ENCODE peak calls at places on chromosomes 16 and 17, in eight cellular contexts. One of them, this sample, is unnamed.
A peak's percentile ranks its signal among the peaks of the same experiment; 100 is the strongest.

GRCh38 chr16:70391881-70392481 is 45.3 kb downstream of the DDX19A start:
- DNase-seq in left lung: no peak
- DNase-seq in MCF 10A: peak; percentile 78
- DNase-seq in right lobe of liver: no peak
- DNase-seq in T-helper 1 cell: no peak
- DNase-seq in activated naive CD8-positive, alpha-beta T cell treated with anti-CD3 and anti-CD28 coated beads, Interleukin-2, amount 50 U/mL, for 16 hours: no peak
- DNase-seq in germinal center: no peak
- DNase-seq in stimulated activated CD8-positive, alpha-beta memory T cell treated with anti-CD3 and anti-CD28 coated beads, Interleukin-15, amount 100 ng/mL, for 1 hour: no peak
- DNase-seq in this sample: no peak

GRCh38 chr16:56101480-56101879 is 89.8 kb upstream of the GNAO1 start:
- DNase-seq in left lung: no peak
- DNase-seq in MCF 10A: no peak
- DNase-seq in right lobe of liver: no peak
- DNase-seq in T-helper 1 cell: no peak
- DNase-seq in activated naive CD8-positive, alpha-beta T cell treated with anti-CD3 and anti-CD28 coated beads, Interleukin-2, amount 50 U/mL, for 16 hours: no peak
- DNase-seq in germinal center: no peak
- DNase-seq in stimulated activated CD8-positive, alpha-beta memory T cell treated with anti-CD3 and anti-CD28 coated beads, Interleukin-15, amount 100 ng/mL, for 1 hour: no peak
- DNase-seq in this sample: no peak

GRCh38 chr17:81393684-81394376 is 1.4 kb upstream of the BAHCC1 start:
- DNase-seq in left lung: peak; percentile 100
- DNase-seq in MCF 10A: peak; percentile 100
- DNase-seq in right lobe of liver: peak; percentile 100
- DNase-seq in T-helper 1 cell: no peak
- DNase-seq in activated naive CD8-positive, alpha-beta T cell treated with anti-CD3 and anti-CD28 coated beads, Interleukin-2, amount 50 U/mL, for 16 hours: no peak
- DNase-seq in germinal center: no peak
- DNase-seq in stimulated activated CD8-positive, alpha-beta memory T cell treated with anti-CD3 and anti-CD28 coated beads, Interleukin-15, amount 100 ng/mL, for 1 hour: no peak
- DNase-seq in this sample: no peak

GRCh38 chr16:69397821-69398521 is 12.2 kb upstream of the TERF2 start:
- DNase-seq in left lung: no peak
- DNase-seq in MCF 10A: peak; percentile 76
- DNase-seq in right lobe of liver: no peak
- DNase-seq in T-helper 1 cell: no peak
- DNase-seq in activated naive CD8-positive, alpha-beta T cell treated with anti-CD3 and anti-CD28 coated beads, Interleukin-2, amount 50 U/mL, for 16 hours: no peak
- DNase-seq in germinal center: no peak
- DNase-seq in stimulated activated CD8-positive, alpha-beta memory T cell treated with anti-CD3 and anti-CD28 coated beads, Interleukin-15, amount 100 ng/mL, for 1 hour: no peak
- DNase-seq in this sample: no peak

GRCh38 chr17:19460695-19461094 is 49.7 kb downstream of the RNF112 start:
- DNase-seq in left lung: no peak
- DNase-seq in MCF 10A: no peak
- DNase-seq in right lobe of liver: no peak
- DNase-seq in T-helper 1 cell: no peak
- DNase-seq in activated naive CD8-positive, alpha-beta T cell treated with anti-CD3 and anti-CD28 coated beads, Interleukin-2, amount 50 U/mL, for 16 hours: no peak
- DNase-seq in germinal center: no peak
- DNase-seq in stimulated activated CD8-positive, alpha-beta memory T cell treated with anti-CD3 and anti-CD28 coated beads, Interleukin-15, amount 100 ng/mL, for 1 hour: no peak
- DNase-seq in this sample: no peak

GRCh38 chr17:22411185-22411784 is 719.0 kb downstream of the KCNJ18 start:
- DNase-seq in left lung: no peak
- DNase-seq in MCF 10A: no peak
- DNase-seq in right lobe of liver: no peak
- DNase-seq in T-helper 1 cell: no peak
- DNase-seq in activated naive CD8-positive, alpha-beta T cell treated with anti-CD3 and anti-CD28 coated beads, Interleukin-2, amount 50 U/mL, for 16 hours: no peak
- DNase-seq in germinal center: no peak
- DNase-seq in stimulated activated CD8-positive, alpha-beta memory T cell treated with anti-CD3 and anti-CD28 coated beads, Interleukin-15, amount 100 ng/mL, for 1 hour: no peak
- DNase-seq in this sample: no peak

GRCh38 chr17:82003411-82004381 is 19.0 kb downstream of the CENPX start:
- DNase-seq in left lung: peak; percentile 69
- DNase-seq in MCF 10A: peak; percentile 95
- DNase-seq in right lobe of liver: no peak
- DNase-seq in T-helper 1 cell: no peak
- DNase-seq in activated naive CD8-positive, alpha-beta T cell treated with anti-CD3 and anti-CD28 coated beads, Interleukin-2, amount 50 U/mL, for 16 hours: no peak
- DNase-seq in germinal center: no peak
- DNase-seq in stimulated activated CD8-positive, alpha-beta memory T cell treated with anti-CD3 and anti-CD28 coated beads, Interleukin-15, amount 100 ng/mL, for 1 hour: no peak
- DNase-seq in this sample: no peak

GRCh38 chr17:13925579-13925978 is 143.7 kb upstream of the COX10 start:
- DNase-seq in left lung: no peak
- DNase-seq in MCF 10A: peak; percentile 31
- DNase-seq in right lobe of liver: no peak
- DNase-seq in T-helper 1 cell: no peak
- DNase-seq in activated naive CD8-positive, alpha-beta T cell treated with anti-CD3 and anti-CD28 coated beads, Interleukin-2, amount 50 U/mL, for 16 hours: no peak
- DNase-seq in germinal center: no peak
- DNase-seq in stimulated activated CD8-positive, alpha-beta memory T cell treated with anti-CD3 and anti-CD28 coated beads, Interleukin-15, amount 100 ng/mL, for 1 hour: no peak
- DNase-seq in this sample: no peak

GRCh38 chr16:47260496-47260895 is 116.8 kb upstream of the NETO2 start:
- DNase-seq in left lung: no peak
- DNase-seq in MCF 10A: no peak
- DNase-seq in right lobe of liver: no peak
- DNase-seq in T-helper 1 cell: no peak
- DNase-seq in activated naive CD8-positive, alpha-beta T cell treated with anti-CD3 and anti-CD28 coated beads, Interleukin-2, amount 50 U/mL, for 16 hours: no peak
- DNase-seq in germinal center: no peak
- DNase-seq in stimulated activated CD8-positive, alpha-beta memory T cell treated with anti-CD3 and anti-CD28 coated beads, Interleukin-15, amount 100 ng/mL, for 1 hour: no peak
- DNase-seq in this sample: no peak

GRCh38 chr16:71357681-71358080 is 842 bp upstream of the CALB2 start:
- DNase-seq in left lung: peak; percentile 13
- DNase-seq in MCF 10A: no peak
- DNase-seq in right lobe of liver: no peak
- DNase-seq in T-helper 1 cell: no peak
- DNase-seq in activated naive CD8-positive, alpha-beta T cell treated with anti-CD3 and anti-CD28 coated beads, Interleukin-2, amount 50 U/mL, for 16 hours: no peak
- DNase-seq in germinal center: no peak
- DNase-seq in stimulated activated CD8-positive, alpha-beta memory T cell treated with anti-CD3 and anti-CD28 coated beads, Interleukin-15, amount 100 ng/mL, for 1 hour: no peak
- DNase-seq in this sample: no peak

GRCh38 chr17:71111945-71112344 is 942.6 kb downstream of the KCNJ2 start:
- DNase-seq in left lung: no peak
- DNase-seq in MCF 10A: no peak
- DNase-seq in right lobe of liver: no peak
- DNase-seq in T-helper 1 cell: no peak
- DNase-seq in activated naive CD8-positive, alpha-beta T cell treated with anti-CD3 and anti-CD28 coated beads, Interleukin-2, amount 50 U/mL, for 16 hours: no peak
- DNase-seq in germinal center: no peak
- DNase-seq in stimulated activated CD8-positive, alpha-beta memory T cell treated with anti-CD3 and anti-CD28 coated beads, Interleukin-15, amount 100 ng/mL, for 1 hour: no peak
- DNase-seq in this sample: no peak

GRCh38 chr16:26491962-26492361 is 574.8 kb upstream of the C16orf82 start:
- DNase-seq in left lung: no peak
- DNase-seq in MCF 10A: no peak
- DNase-seq in right lobe of liver: no peak
- DNase-seq in T-helper 1 cell: no peak
- DNase-seq in activated naive CD8-positive, alpha-beta T cell treated with anti-CD3 and anti-CD28 coated beads, Interleukin-2, amount 50 U/mL, for 16 hours: no peak
- DNase-seq in germinal center: no peak
- DNase-seq in stimulated activated CD8-positive, alpha-beta memory T cell treated with anti-CD3 and anti-CD28 coated beads, Interleukin-15, amount 100 ng/mL, for 1 hour: no peak
- DNase-seq in this sample: no peak

GRCh38 chr17:81163051-81163695 is 2.1 kb upstream of the PVALEF start:
- DNase-seq in left lung: no peak
- DNase-seq in MCF 10A: no peak
- DNase-seq in right lobe of liver: no peak
- DNase-seq in T-helper 1 cell: no peak
- DNase-seq in activated naive CD8-positive, alpha-beta T cell treated with anti-CD3 and anti-CD28 coated beads, Interleukin-2, amount 50 U/mL, for 16 hours: no peak
- DNase-seq in germinal center: no peak
- DNase-seq in stimulated activated CD8-positive, alpha-beta memory T cell treated with anti-CD3 and anti-CD28 coated beads, Interleukin-15, amount 100 ng/mL, for 1 hour: no peak
- DNase-seq in this sample: no peak

GRCh38 chr16:53045554-53046250 is 7.0 kb downstream of the CHD9NB start:
- DNase-seq in left lung: no peak
- DNase-seq in MCF 10A: no peak
- DNase-seq in right lobe of liver: no peak
- DNase-seq in T-helper 1 cell: no peak
- DNase-seq in activated naive CD8-positive, alpha-beta T cell treated with anti-CD3 and anti-CD28 coated beads, Interleukin-2, amount 50 U/mL, for 16 hours: no peak
- DNase-seq in germinal center: no peak
- DNase-seq in stimulated activated CD8-positive, alpha-beta memory T cell treated with anti-CD3 and anti-CD28 coated beads, Interleukin-15, amount 100 ng/mL, for 1 hour: no peak
- DNase-seq in this sample: no peak

GRCh38 chr17:40707720-40708119 is 4.2 kb upstream of the KRT24 start:
- DNase-seq in left lung: peak; percentile 38
- DNase-seq in MCF 10A: peak; percentile 74
- DNase-seq in right lobe of liver: peak; percentile 48
- DNase-seq in T-helper 1 cell: no peak
- DNase-seq in activated naive CD8-positive, alpha-beta T cell treated with anti-CD3 and anti-CD28 coated beads, Interleukin-2, amount 50 U/mL, for 16 hours: no peak
- DNase-seq in germinal center: no peak
- DNase-seq in stimulated activated CD8-positive, alpha-beta memory T cell treated with anti-CD3 and anti-CD28 coated beads, Interleukin-15, amount 100 ng/mL, for 1 hour: no peak
- DNase-seq in this sample: no peak

GRCh38 chr17:37790153-37790552 is 45.3 kb upstream of the HNF1B start:
- DNase-seq in left lung: no peak
- DNase-seq in MCF 10A: no peak
- DNase-seq in right lobe of liver: no peak
- DNase-seq in T-helper 1 cell: no peak
- DNase-seq in activated naive CD8-positive, alpha-beta T cell treated with anti-CD3 and anti-CD28 coated beads, Interleukin-2, amount 50 U/mL, for 16 hours: no peak
- DNase-seq in germinal center: no peak
- DNase-seq in stimulated activated CD8-positive, alpha-beta memory T cell treated with anti-CD3 and anti-CD28 coated beads, Interleukin-15, amount 100 ng/mL, for 1 hour: no peak
- DNase-seq in this sample: no peak

GRCh38 chr17:163514-164103 is 17.8 kb downstream of the DOC2B start:
- DNase-seq in left lung: no peak
- DNase-seq in MCF 10A: peak; percentile 38
- DNase-seq in right lobe of liver: peak; percentile 12
- DNase-seq in T-helper 1 cell: no peak
- DNase-seq in activated naive CD8-positive, alpha-beta T cell treated with anti-CD3 and anti-CD28 coated beads, Interleukin-2, amount 50 U/mL, for 16 hours: no peak
- DNase-seq in germinal center: no peak
- DNase-seq in stimulated activated CD8-positive, alpha-beta memory T cell treated with anti-CD3 and anti-CD28 coated beads, Interleukin-15, amount 100 ng/mL, for 1 hour: no peak
- DNase-seq in this sample: no peak

GRCh38 chr16:49470550-49470949 is 96.9 kb downstream of the C16orf78 start:
- DNase-seq in left lung: no peak
- DNase-seq in MCF 10A: no peak
- DNase-seq in right lobe of liver: no peak
- DNase-seq in T-helper 1 cell: no peak
- DNase-seq in activated naive CD8-positive, alpha-beta T cell treated with anti-CD3 and anti-CD28 coated beads, Interleukin-2, amount 50 U/mL, for 16 hours: no peak
- DNase-seq in germinal center: no peak
- DNase-seq in stimulated activated CD8-positive, alpha-beta memory T cell treated with anti-CD3 and anti-CD28 coated beads, Interleukin-15, amount 100 ng/mL, for 1 hour: no peak
- DNase-seq in this sample: peak; percentile 8

GRCh38 chr16:11423315-11424117 is 78.3 kb downstream of the RMI2 start:
- DNase-seq in left lung: no peak
- DNase-seq in MCF 10A: no peak
- DNase-seq in right lobe of liver: no peak
- DNase-seq in T-helper 1 cell: no peak
- DNase-seq in activated naive CD8-positive, alpha-beta T cell treated with anti-CD3 and anti-CD28 coated beads, Interleukin-2, amount 50 U/mL, for 16 hours: no peak
- DNase-seq in germinal center: no peak
- DNase-seq in stimulated activated CD8-positive, alpha-beta memory T cell treated with anti-CD3 and anti-CD28 coated beads, Interleukin-15, amount 100 ng/mL, for 1 hour: no peak
- DNase-seq in this sample: no peak

GRCh38 chr16:57278494-57278893 is 6.0 kb downstream of the PLLP start:
- DNase-seq in left lung: no peak
- DNase-seq in MCF 10A: no peak
- DNase-seq in right lobe of liver: no peak
- DNase-seq in T-helper 1 cell: no peak
- DNase-seq in activated naive CD8-positive, alpha-beta T cell treated with anti-CD3 and anti-CD28 coated beads, Interleukin-2, amount 50 U/mL, for 16 hours: no peak
- DNase-seq in germinal center: no peak
- DNase-seq in stimulated activated CD8-positive, alpha-beta memory T cell treated with anti-CD3 and anti-CD28 coated beads, Interleukin-15, amount 100 ng/mL, for 1 hour: no peak
- DNase-seq in this sample: no peak

GRCh38 chr16:30740364-30741251 is 7.6 kb upstream of the PHKG2 start:
- DNase-seq in left lung: peak; percentile 89
- DNase-seq in MCF 10A: peak; percentile 99
- DNase-seq in right lobe of liver: peak; percentile 77
- DNase-seq in T-helper 1 cell: no peak
- DNase-seq in activated naive CD8-positive, alpha-beta T cell treated with anti-CD3 and anti-CD28 coated beads, Interleukin-2, amount 50 U/mL, for 16 hours: no peak
- DNase-seq in germinal center: no peak
- DNase-seq in stimulated activated CD8-positive, alpha-beta memory T cell treated with anti-CD3 and anti-CD28 coated beads, Interleukin-15, amount 100 ng/mL, for 1 hour: no peak
- DNase-seq in this sample: no peak

GRCh38 chr16:23959801-23960072 is 124.0 kb downstream of the PRKCB start:
- DNase-seq in left lung: no peak
- DNase-seq in MCF 10A: no peak
- DNase-seq in right lobe of liver: no peak
- DNase-seq in T-helper 1 cell: no peak
- DNase-seq in activated naive CD8-positive, alpha-beta T cell treated with anti-CD3 and anti-CD28 coated beads, Interleukin-2, amount 50 U/mL, for 16 hours: no peak
- DNase-seq in germinal center: no peak
- DNase-seq in stimulated activated CD8-positive, alpha-beta memory T cell treated with anti-CD3 and anti-CD28 coated beads, Interleukin-15, amount 100 ng/mL, for 1 hour: no peak
- DNase-seq in this sample: no peak

GRCh38 chr17:60604686-60605334 is 4.8 kb downstream of the PPM1D start:
- DNase-seq in left lung: no peak
- DNase-seq in MCF 10A: peak; percentile 69
- DNase-seq in right lobe of liver: no peak
- DNase-seq in T-helper 1 cell: no peak
- DNase-seq in activated naive CD8-positive, alpha-beta T cell treated with anti-CD3 and anti-CD28 coated beads, Interleukin-2, amount 50 U/mL, for 16 hours: no peak
- DNase-seq in germinal center: no peak
- DNase-seq in stimulated activated CD8-positive, alpha-beta memory T cell treated with anti-CD3 and anti-CD28 coated beads, Interleukin-15, amount 100 ng/mL, for 1 hour: no peak
- DNase-seq in this sample: no peak

GRCh38 chr16:8962393-8963009 is 1.2 kb downstream of the USP7 start:
- DNase-seq in left lung: peak; percentile 45
- DNase-seq in MCF 10A: peak; percentile 31
- DNase-seq in right lobe of liver: peak; percentile 53
- DNase-seq in T-helper 1 cell: peak; percentile 55
- DNase-seq in activated naive CD8-positive, alpha-beta T cell treated with anti-CD3 and anti-CD28 coated beads, Interleukin-2, amount 50 U/mL, for 16 hours: peak; percentile 20
- DNase-seq in germinal center: peak; percentile 82
- DNase-seq in stimulated activated CD8-positive, alpha-beta memory T cell treated with anti-CD3 and anti-CD28 coated beads, Interleukin-15, amount 100 ng/mL, for 1 hour: no peak
- DNase-seq in this sample: peak; percentile 28

GRCh38 chr17:77783991-77784820 is 174.3 kb upstream of the TNRC6C start:
- DNase-seq in left lung: no peak
- DNase-seq in MCF 10A: no peak
- DNase-seq in right lobe of liver: no peak
- DNase-seq in T-helper 1 cell: peak; percentile 67
- DNase-seq in activated naive CD8-positive, alpha-beta T cell treated with anti-CD3 and anti-CD28 coated beads, Interleukin-2, amount 50 U/mL, for 16 hours: peak; percentile 13
- DNase-seq in germinal center: no peak
- DNase-seq in stimulated activated CD8-positive, alpha-beta memory T cell treated with anti-CD3 and anti-CD28 coated beads, Interleukin-15, amount 100 ng/mL, for 1 hour: peak; percentile 32
- DNase-seq in this sample: peak; percentile 65

GRCh38 chr16:48076455-48077012 is 79.3 kb downstream of the ABCC12 start:
- DNase-seq in left lung: no peak
- DNase-seq in MCF 10A: no peak
- DNase-seq in right lobe of liver: no peak
- DNase-seq in T-helper 1 cell: no peak
- DNase-seq in activated naive CD8-positive, alpha-beta T cell treated with anti-CD3 and anti-CD28 coated beads, Interleukin-2, amount 50 U/mL, for 16 hours: no peak
- DNase-seq in germinal center: no peak
- DNase-seq in stimulated activated CD8-positive, alpha-beta memory T cell treated with anti-CD3 and anti-CD28 coated beads, Interleukin-15, amount 100 ng/mL, for 1 hour: no peak
- DNase-seq in this sample: no peak

GRCh38 chr16:83296505-83296904 is 511.3 kb upstream of the HSBP1 start:
- DNase-seq in left lung: no peak
- DNase-seq in MCF 10A: peak; percentile 2
- DNase-seq in right lobe of liver: no peak
- DNase-seq in T-helper 1 cell: no peak
- DNase-seq in activated naive CD8-positive, alpha-beta T cell treated with anti-CD3 and anti-CD28 coated beads, Interleukin-2, amount 50 U/mL, for 16 hours: no peak
- DNase-seq in germinal center: no peak
- DNase-seq in stimulated activated CD8-positive, alpha-beta memory T cell treated with anti-CD3 and anti-CD28 coated beads, Interleukin-15, amount 100 ng/mL, for 1 hour: no peak
- DNase-seq in this sample: no peak

GRCh38 chr17:80663783-80664206 is 119.2 kb downstream of the RPTOR start:
- DNase-seq in left lung: peak; percentile 62
- DNase-seq in MCF 10A: no peak
- DNase-seq in right lobe of liver: no peak
- DNase-seq in T-helper 1 cell: no peak
- DNase-seq in activated naive CD8-positive, alpha-beta T cell treated with anti-CD3 and anti-CD28 coated beads, Interleukin-2, amount 50 U/mL, for 16 hours: peak; percentile 16
- DNase-seq in germinal center: no peak
- DNase-seq in stimulated activated CD8-positive, alpha-beta memory T cell treated with anti-CD3 and anti-CD28 coated beads, Interleukin-15, amount 100 ng/mL, for 1 hour: no peak
- DNase-seq in this sample: no peak

GRCh38 chr16:2598133-2598641 is 60.4 kb downstream of the PDPK1 start:
- DNase-seq in left lung: no peak
- DNase-seq in MCF 10A: no peak
- DNase-seq in right lobe of liver: peak; percentile 17
- DNase-seq in T-helper 1 cell: no peak
- DNase-seq in activated naive CD8-positive, alpha-beta T cell treated with anti-CD3 and anti-CD28 coated beads, Interleukin-2, amount 50 U/mL, for 16 hours: no peak
- DNase-seq in germinal center: no peak
- DNase-seq in stimulated activated CD8-positive, alpha-beta memory T cell treated with anti-CD3 and anti-CD28 coated beads, Interleukin-15, amount 100 ng/mL, for 1 hour: no peak
- DNase-seq in this sample: no peak

GRCh38 chr16:56606688-56607618 is 1.4 kb upstream of the MT2A start:
- DNase-seq in left lung: peak; percentile 74
- DNase-seq in MCF 10A: peak; percentile 99
- DNase-seq in right lobe of liver: peak; percentile 89
- DNase-seq in T-helper 1 cell: no peak
- DNase-seq in activated naive CD8-positive, alpha-beta T cell treated with anti-CD3 and anti-CD28 coated beads, Interleukin-2, amount 50 U/mL, for 16 hours: no peak
- DNase-seq in germinal center: no peak
- DNase-seq in stimulated activated CD8-positive, alpha-beta memory T cell treated with anti-CD3 and anti-CD28 coated beads, Interleukin-15, amount 100 ng/mL, for 1 hour: no peak
- DNase-seq in this sample: no peak

GRCh38 chr17:51860934-51861561 is 297.5 kb downstream of the CA10 start:
- DNase-seq in left lung: no peak
- DNase-seq in MCF 10A: peak; percentile 64
- DNase-seq in right lobe of liver: peak; percentile 17
- DNase-seq in T-helper 1 cell: no peak
- DNase-seq in activated naive CD8-positive, alpha-beta T cell treated with anti-CD3 and anti-CD28 coated beads, Interleukin-2, amount 50 U/mL, for 16 hours: no peak
- DNase-seq in germinal center: peak; percentile 5
- DNase-seq in stimulated activated CD8-positive, alpha-beta memory T cell treated with anti-CD3 and anti-CD28 coated beads, Interleukin-15, amount 100 ng/mL, for 1 hour: no peak
- DNase-seq in this sample: no peak

GRCh38 chr17:66227212-66228045 is 1.8 kb downstream of the APOH start:
- DNase-seq in left lung: no peak
- DNase-seq in MCF 10A: no peak
- DNase-seq in right lobe of liver: no peak
- DNase-seq in T-helper 1 cell: no peak
- DNase-seq in activated naive CD8-positive, alpha-beta T cell treated with anti-CD3 and anti-CD28 coated beads, Interleukin-2, amount 50 U/mL, for 16 hours: no peak
- DNase-seq in germinal center: no peak
- DNase-seq in stimulated activated CD8-positive, alpha-beta memory T cell treated with anti-CD3 and anti-CD28 coated beads, Interleukin-15, amount 100 ng/mL, for 1 hour: no peak
- DNase-seq in this sample: no peak

GRCh38 chr17:17348872-17349723 is 45.9 kb downstream of the NT5M start:
- DNase-seq in left lung: no peak
- DNase-seq in MCF 10A: no peak
- DNase-seq in right lobe of liver: no peak
- DNase-seq in T-helper 1 cell: no peak
- DNase-seq in activated naive CD8-positive, alpha-beta T cell treated with anti-CD3 and anti-CD28 coated beads, Interleukin-2, amount 50 U/mL, for 16 hours: no peak
- DNase-seq in germinal center: no peak
- DNase-seq in stimulated activated CD8-positive, alpha-beta memory T cell treated with anti-CD3 and anti-CD28 coated beads, Interleukin-15, amount 100 ng/mL, for 1 hour: no peak
- DNase-seq in this sample: no peak

GRCh38 chr16:3857189-3858013 is 23.1 kb downstream of the CREBBP start:
- DNase-seq in left lung: no peak
- DNase-seq in MCF 10A: peak; percentile 93
- DNase-seq in right lobe of liver: peak; percentile 39
- DNase-seq in T-helper 1 cell: no peak
- DNase-seq in activated naive CD8-positive, alpha-beta T cell treated with anti-CD3 and anti-CD28 coated beads, Interleukin-2, amount 50 U/mL, for 16 hours: no peak
- DNase-seq in germinal center: no peak
- DNase-seq in stimulated activated CD8-positive, alpha-beta memory T cell treated with anti-CD3 and anti-CD28 coated beads, Interleukin-15, amount 100 ng/mL, for 1 hour: no peak
- DNase-seq in this sample: no peak